ENCODE peak calls at places on chromosome 14, in four cellular contexts. N, P, O and F are unnamed samples.

GRCh38 chr14:42961509-42961908 is 1354.8 kb downstream of the LRFN5 start:
- DNase-seq in N (no peak), P (no peak), O (no peak), F (no peak)

GRCh38 chr14:85527458-85527857 is 2.5 kb upstream of the FLRT2 start:
- DNase-seq in N (no peak), P (no peak), O (no peak), F (no peak)

GRCh38 chr14:77120771-77121743 is 20.5 kb downstream of the ZDHHC22 start:
- DNase-seq in N (no peak), P (no peak), O (peak), F (no peak)

GRCh38 chr14:93104961-93105360 is 10.8 kb downstream of the ITPK1 start:
- DNase-seq in N (peak), P (no peak), O (no peak), F (peak)

GRCh38 chr14:92500491-92500941 is 13.1 kb upstream of the RIN3 start:
- DNase-seq in N (peak), P (no peak), O (no peak), F (no peak)

GRCh38 chr14:106845286-106846087 is 1319.1 kb downstream of the TMEM121 start:
- DNase-seq in N (peak), P (no peak), O (peak), F (no peak)

GRCh38 chr14:96264850-96265249 is 8.8 kb downstream of the BDKRB1 start:
- DNase-seq in N (no peak), P (no peak), O (no peak), F (peak)

GRCh38 chr14:73437206-73437605 is 21.1 kb downstream of the NUMB start:
- DNase-seq in N (no peak), P (no peak), O (no peak), F (no peak)

GRCh38 chr14:75295491-75296338 is 17.1 kb downstream of the FOS start:
- DNase-seq in N (no peak), P (peak), O (no peak), F (peak)

GRCh38 chr14:104634031-104634760 is 29.6 kb upstream of the TMEM179 start:
- DNase-seq in N (no peak), P (no peak), O (no peak), F (no peak)

GRCh38 chr14:33062881-33063280 is 124.2 kb downstream of the NPAS3 start:
- DNase-seq in N (no peak), P (no peak), O (no peak), F (no peak)

GRCh38 chr14:23347406-23348296 is 5.0 kb downstream of the SLC22A17 start:
- DNase-seq in N (no peak), P (no peak), O (no peak), F (no peak)

GRCh38 chr14:23538785-23539184 is 12.8 kb downstream of the ZFHX2 start:
- DNase-seq in N (no peak), P (no peak), O (no peak), F (peak)

GRCh38 chr14:29339491-29339890 is 572.9 kb downstream of the FOXG1 start:
- DNase-seq in N (no peak), P (no peak), O (no peak), F (no peak)

GRCh38 chr14:23937121-23937692 is 16.4 kb upstream of the DHRS4 start:
- DNase-seq in N (no peak), P (no peak), O (no peak), F (no peak)

GRCh38 chr14:69087061-69087461 is 65.9 kb downstream of the DCAF5 start:
- DNase-seq in N (no peak), P (no peak), O (no peak), F (no peak)

GRCh38 chr14:103767306-103767894 is 51.8 kb downstream of the ZFYVE21 start:
- DNase-seq in N (no peak), P (no peak), O (no peak), F (no peak)

GRCh38 chr14:75647650-75648049 is 13.0 kb downstream of the ERG28 start:
- DNase-seq in N (no peak), P (no peak), O (no peak), F (no peak)

GRCh38 chr14:104157303-104157928 is 19.0 kb downstream of the KIF26A start:
- DNase-seq in N (peak), P (peak), O (no peak), F (peak)

GRCh38 chr14:64089920-64090319 is 204.3 kb downstream of the ESR2 start:
- DNase-seq in N (no peak), P (no peak), O (no peak), F (peak)

GRCh38 chr14:103109789-103110415 is 13.4 kb upstream of the TNFAIP2 start:
- DNase-seq in N (peak), P (peak), O (no peak), F (no peak)

GRCh38 chr14:63045234-63045611 is at the start of gene KCNH5:
- DNase-seq in N (no peak), P (no peak), O (no peak), F (peak)

GRCh38 chr14:85958069-85958468 is 428.1 kb downstream of the FLRT2 start:
- DNase-seq in N (no peak), P (no peak), O (no peak), F (no peak)

GRCh38 chr14:20278414-20278813 is 27.3 kb downstream of the TTC5 start:
- DNase-seq in N (no peak), P (peak), O (no peak), F (no peak)

DNA sequence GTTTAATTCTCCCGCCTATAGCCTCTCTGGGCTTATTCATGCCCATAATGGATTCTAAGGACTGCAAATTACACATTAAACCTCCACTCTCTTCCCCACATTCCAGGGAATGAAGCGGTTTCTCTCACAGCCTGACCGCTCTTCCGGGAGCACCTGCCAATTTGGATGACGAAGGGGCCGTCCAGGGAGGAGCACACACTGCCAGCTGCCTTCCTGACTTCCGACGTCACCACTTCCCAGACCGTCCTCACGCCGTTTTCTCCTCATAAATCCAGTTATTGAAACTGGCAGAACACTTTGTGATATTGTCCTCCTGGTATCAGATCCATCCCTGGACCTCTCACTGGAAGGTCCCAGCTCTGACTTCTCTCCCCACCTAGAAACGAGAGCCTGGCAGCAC is 87.6 kb downstream of the GCH1 start:
- DNase-seq in N (no peak), P (no peak), O (no peak), F (no peak)
- TF ChIP-seq CREM in N (no peak), P (no peak), O (no peak), F (no peak)

GRCh38 chr14:67717048-67717447 is 15.4 kb downstream of the RDH12 start:
- DNase-seq in N (peak), P (no peak), O (no peak), F (no peak)
- TF ChIP-seq CREM in N (peak), P (no peak), O (no peak), F (no peak)

DNA sequence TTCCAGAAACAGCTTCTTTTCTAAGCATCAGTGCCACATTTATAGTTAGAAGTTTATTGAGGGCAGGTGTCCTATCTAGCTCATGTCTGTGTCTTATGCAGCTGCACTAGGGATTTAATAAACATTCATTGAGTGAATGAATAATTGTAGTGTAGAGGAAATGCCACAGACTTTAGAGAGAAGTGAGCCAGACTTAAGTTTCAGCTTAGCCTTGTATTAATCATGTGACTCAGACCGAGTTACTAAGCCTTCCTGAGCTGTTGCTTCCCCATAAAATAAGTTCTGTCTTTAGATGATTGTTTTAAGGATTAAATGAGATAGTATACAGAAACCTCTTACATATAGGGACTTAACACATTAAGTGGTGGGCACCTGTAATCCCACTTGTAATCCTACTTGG is 236.1 kb upstream of the DDHD1 start:
- DNase-seq in N (no peak), P (no peak), O (no peak), F (no peak)
- TF ChIP-seq CREM in N (no peak), P (no peak), O (no peak), F (no peak)

GRCh38 chr14:21712039-21712438 is 38.4 kb upstream of the OR4E1 start:
- DNase-seq in N (no peak), P (no peak), O (no peak), F (no peak)

GRCh38 chr14:21714318-21714929 is 40.8 kb upstream of the OR4E1 start:
- DNase-seq in N (no peak), P (no peak), O (no peak), F (no peak)

GRCh38 chr14:21711360-21711961 is 37.8 kb upstream of the OR4E1 start:
- DNase-seq in N (peak), P (peak), O (no peak), F (no peak)
- TF ChIP-seq CREM in N (no peak), P (no peak), O (no peak), F (no peak)

GRCh38 chr14:91417134-91417982 is at the start of gene CCDC88C:
- DNase-seq in N (peak), P (peak), O (no peak), F (peak)
- TF ChIP-seq CREM in N (no peak), P (no peak), O (no peak), F (no peak)

DNA sequence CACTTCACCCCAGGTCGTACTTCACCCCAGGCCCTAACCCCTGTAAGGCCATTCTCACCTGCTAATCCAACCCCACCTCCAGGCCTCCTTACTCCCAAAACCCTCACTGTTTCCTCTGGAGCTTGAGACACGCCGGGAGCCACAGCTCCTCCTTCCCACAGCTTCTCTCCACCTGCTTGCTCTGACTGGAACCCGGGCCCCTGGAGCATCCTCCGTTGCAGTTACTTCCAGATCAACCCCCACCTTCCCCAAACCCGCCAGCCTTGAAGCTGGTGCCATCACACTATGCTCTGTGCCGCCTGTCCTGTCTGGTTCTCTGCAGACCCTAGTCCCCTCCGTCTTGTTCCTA is 34.6 kb upstream of the PPP2R5C start:
- DNase-seq in N (no peak), P (no peak), O (no peak), F (no peak)
- TF ChIP-seq CREM in N (no peak), P (no peak), O (no peak), F (no peak)

GRCh38 chr14:58815046-58815701 is 177.4 kb downstream of the DACT1 start:
- DNase-seq in N (no peak), P (no peak), O (no peak), F (no peak)
- TF ChIP-seq CREM in N (no peak), P (no peak), O (no peak), F (no peak)

GRCh38 chr14:36738269-36738668 is 76.6 kb downstream of the PAX9 start:
- DNase-seq in N (no peak), P (no peak), O (no peak), F (no peak)
- TF ChIP-seq CREM in N (no peak), P (no peak), O (no peak), F (no peak)